ENCODE peak calls at places on chromosomes 7 and 10, in six cellular contexts. Y is NB4, H is left lung, D is GM23248, C is cardiac fibroblast, S is kidney epithelial cell. T is an unnamed sample.

GRCh38 chr10:35341521-35341920 is 5.2 kb downstream of the CCNY start:
- DNase-seq in H (no peak), S (no peak), Y (no peak), D (no peak), C (no peak), T (no peak)

GRCh38 chr7:129188892-129189660 is 643 bp downstream of the SMO start:
- DNase-seq in C (no peak), S (no peak), Y (no peak), H (no peak), D (peak; percentile 68), T (no peak)

GRCh38 chr7:48875300-48875916 is 48.9 kb upstream of the CDC14C start:
- DNase-seq in D (peak; percentile 43), H (peak; percentile 37), C (peak; percentile 47), S (no peak), Y (peak; percentile 47), T (no peak)

GRCh38 chr7:76396039-76396732 is 13.3 kb downstream of the SSC4D start:
- DNase-seq in C (no peak), H (no peak), D (no peak), S (no peak), Y (no peak), T (no peak)

GRCh38 chr10:62341419-62341818 is 32.8 kb upstream of the ZNF365 start:
- DNase-seq in D (no peak), C (no peak), Y (no peak), H (no peak), S (no peak), T (no peak)

GRCh38 chr10:7583626-7584025 is 83.1 kb downstream of the ITIH5 start:
- DNase-seq in D (no peak), C (no peak), H (no peak), Y (no peak), S (no peak), T (no peak)

GRCh38 chr7:148940702-148941597 is 56.9 kb upstream of the EZH2 start:
- DNase-seq in Y (peak; percentile 94), H (peak; percentile 83), S (peak; percentile 34), D (peak; percentile 91), C (peak; percentile 92), T (peak; percentile 91)

GRCh38 chr7:23072043-23072442 is 33.5 kb upstream of the KLHL7 start:
- DNase-seq in C (peak; percentile 43), D (peak; percentile 59), Y (peak; percentile 19), S (no peak), H (no peak), T (no peak)

GRCh38 chr10:86334515-86335085 is 32.0 kb downstream of the GRID1 start:
- DNase-seq in Y (no peak), H (no peak), C (no peak), S (no peak), D (no peak), T (peak; percentile 9)

GRCh38 chr10:18793951-18794350 is 134.7 kb downstream of the ARL5B start:
- DNase-seq in Y (peak; percentile 1), C (peak; percentile 67), H (no peak), S (no peak), D (peak; percentile 32), T (no peak)

GRCh38 chr7:47485640-47486435 is 96.1 kb downstream of the TNS3 start:
- DNase-seq in D (peak; percentile 19), H (peak; percentile 60), S (no peak), Y (no peak), C (no peak), T (peak; percentile 77)

GRCh38 chr7:144854839-144855424 is 19.1 kb upstream of the TPK1 start:
- DNase-seq in C (peak; percentile 58), Y (peak; percentile 34), S (no peak), D (peak; percentile 50), H (no peak), T (no peak)

GRCh38 chr7:17523813-17524741 is 225.6 kb downstream of the AHR start:
- DNase-seq in D (peak; percentile 74), S (no peak), Y (peak; percentile 18), C (peak; percentile 97), H (peak; percentile 68), T (no peak)

GRCh38 chr7:85489498-85489897 is 302.6 kb upstream of the SEMA3D start:
- DNase-seq in D (peak; percentile 94), C (peak; percentile 45), Y (no peak), S (peak; percentile 50), H (no peak), T (no peak)

GRCh38 chr7:27178366-27178765 is 4.2 kb upstream of the HOXA10 start:
- DNase-seq in C (no peak), S (no peak), D (peak; percentile 95), Y (no peak), H (no peak), T (peak; percentile 46)

GRCh38 chr10:60235001-60235400 is 154.7 kb downstream of the ANK3 start:
- DNase-seq in D (peak; percentile 51), S (peak; percentile 9), H (no peak), Y (no peak), C (peak; percentile 64), T (no peak)

GRCh38 chr7:99953649-99954048 is 22.2 kb downstream of the AZGP1 start:
- DNase-seq in S (no peak), H (peak; percentile 69), D (peak; percentile 81), Y (peak; percentile 70), C (peak; percentile 81), T (peak; percentile 47)

GRCh38 chr7:117375380-117375779 is 51.9 kb downstream of the ASZ1 start:
- DNase-seq in C (peak; percentile 20), S (no peak), Y (no peak), H (no peak), D (peak; percentile 20), T (no peak)

GRCh38 chr10:87691515-87692070 is 31.9 kb downstream of the PAPSS2 start:
- DNase-seq in D (no peak), C (no peak), S (no peak), Y (peak; percentile 21), H (no peak), T (no peak)

GRCh38 chr10:103416436-103417147 is 20.2 kb downstream of the PDCD11 start:
- DNase-seq in Y (peak; percentile 80), C (peak; percentile 79), D (peak; percentile 77), H (peak; percentile 40), S (peak; percentile 31), T (peak; percentile 70)

GRCh38 chr7:140304071-140304799 is 94.1 kb downstream of the SLC37A3 start:
- DNase-seq in Y (peak; percentile 81), C (peak; percentile 42), D (peak; percentile 46), S (no peak), H (no peak), T (peak; percentile 17)

GRCh38 chr10:95506056-95506737 is 55.0 kb downstream of the SORBS1 start:
- DNase-seq in D (no peak), C (no peak), Y (no peak), S (no peak), H (no peak), T (no peak)

GRCh38 chr10:3169271-3169670 is 3.3 kb downstream of the PITRM1 start:
- DNase-seq in Y (no peak), D (no peak), C (no peak), S (no peak), H (no peak), T (no peak)

GRCh38 chr10:65571011-65571570 is 1354.7 kb upstream of the LRRTM3 start:
- DNase-seq in S (no peak), H (no peak), Y (peak; percentile 65), D (no peak), C (peak; percentile 6), T (no peak)

GRCh38 chr10:52280051-52280450 is 34.0 kb upstream of the DKK1 start:
- DNase-seq in C (peak; percentile 51), Y (no peak), S (no peak), H (no peak), D (no peak), T (no peak)

GRCh38 chr7:79722217-79722616 is 268.8 kb upstream of the MAGI2 start:
- DNase-seq in D (no peak), Y (no peak), H (no peak), C (no peak), S (no peak), T (no peak)

GRCh38 chr7:79719216-79719615 is 265.7 kb upstream of the MAGI2 start:
- DNase-seq in S (no peak), H (no peak), Y (no peak), D (no peak), C (no peak), T (no peak)

GRCh38 chr7:79723833-79724608 is 270.6 kb upstream of the MAGI2 start:
- DNase-seq in Y (no peak), H (no peak), S (no peak), C (no peak), D (no peak), T (no peak)
- H3K4me3 ChIP-seq in Y (no peak overlapping the region), H (no peak overlapping the region), S (no peak overlapping the region), C (no peak overlapping the region), D (no peak overlapping the region), T (no peak overlapping the region)

DNA sequence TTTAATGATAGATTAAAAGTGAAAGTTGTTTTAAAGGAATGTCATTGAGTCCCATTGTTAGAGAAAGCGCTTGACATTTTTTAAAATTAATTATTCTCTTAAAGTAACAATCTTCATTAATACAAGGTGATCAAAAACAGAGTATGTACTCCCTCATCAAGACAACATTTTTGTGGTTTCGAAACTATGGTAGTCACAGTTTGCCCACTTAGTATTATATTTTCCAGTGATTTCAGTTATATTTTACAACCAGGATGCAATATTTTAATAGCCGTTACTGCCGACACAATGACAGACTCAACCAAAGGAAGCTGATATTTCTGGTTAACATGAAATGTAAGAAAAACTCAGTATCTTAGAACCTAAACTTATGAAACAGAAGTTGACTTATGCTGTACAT is 31.3 kb downstream of the MKX start:
- DNase-seq in Y (no peak), H (no peak), S (no peak), D (peak; percentile 52), C (no peak), T (no peak)
- H3K4me3 ChIP-seq in Y (no peak overlapping the region), H (no peak overlapping the region), S (no peak overlapping the region), D (peak overlapping the region; percentile 70), C (no peak overlapping the region), T (peak overlapping the region; percentile 14)

GRCh38 chr7:2279873-2280272 is 34.4 kb downstream of the SNX8 start:
- DNase-seq in H (no peak), D (no peak), Y (no peak), S (no peak), C (no peak), T (no peak)

GRCh38 chr7:2275101-2275500 is 33.1 kb downstream of the NUDT1 start:
- DNase-seq in H (no peak), Y (no peak), C (no peak), D (no peak), S (no peak), T (no peak)

GRCh38 chr7:2274666-2275065 is 32.6 kb downstream of the NUDT1 start:
- DNase-seq in C (no peak), H (no peak), S (no peak), D (no peak), Y (no peak), T (no peak)

GRCh38 chr7:2276107-2276506 is 34.1 kb downstream of the NUDT1 start:
- DNase-seq in H (no peak), Y (no peak), S (no peak), D (no peak), C (no peak), T (no peak)

GRCh38 chr7:2278026-2278425 is 36.0 kb downstream of the NUDT1 start:
- DNase-seq in C (no peak), H (no peak), D (no peak), S (no peak), Y (no peak), T (no peak)
- H3K4me3 ChIP-seq in C (no peak overlapping the region), H (no peak overlapping the region), D (no peak overlapping the region), S (no peak overlapping the region), Y (no peak overlapping the region), T (no peak overlapping the region)

DNA sequence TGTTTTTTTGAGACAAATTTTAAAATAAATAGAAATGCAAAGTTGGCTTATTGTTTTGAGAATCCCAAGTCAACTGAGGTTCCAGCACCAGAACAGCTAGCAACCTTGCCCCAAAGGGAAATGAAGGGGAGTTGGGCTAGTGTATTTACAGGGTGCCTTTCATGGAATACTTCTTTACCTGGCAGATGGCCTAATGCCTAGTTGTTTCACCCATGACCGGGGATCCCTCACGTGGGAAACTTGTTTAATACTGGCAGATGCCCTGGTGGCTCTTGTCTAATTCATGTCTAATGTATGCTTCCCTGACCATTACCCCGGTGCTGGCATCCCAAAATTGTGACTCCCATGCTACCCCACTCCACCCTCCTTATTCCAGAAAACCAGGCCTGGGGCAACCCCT is 861.1 kb upstream of the ZWINT start:
- DNase-seq in C (no peak), H (no peak), D (no peak), Y (no peak), S (no peak), T (no peak)
- H3K4me3 ChIP-seq in C (no peak overlapping the region), H (no peak overlapping the region), D (no peak overlapping the region), Y (no peak overlapping the region), S (no peak overlapping the region), T (no peak overlapping the region)

T was measured in aorta.